ENCODE peak calls at places on chromosomes 2 and 18, in five cellular contexts. Q, E, R, Z and K are unnamed samples.

GRCh38 chr2:96264656-96265348 is 995 bp downstream of the TMEM127 start:
- DNase-seq in Q (peak), E (no peak), R (peak), Z (peak), K (peak)

GRCh38 chr2:39715095-39715494 is 49.4 kb downstream of the TMEM178A start:
- DNase-seq in Q (no peak), E (no peak), R (no peak), Z (no peak), K (no peak)

GRCh38 chr18:13642440-13642827 is 83.9 kb downstream of the FAM210A start:
- DNase-seq in Q (no peak), E (no peak), R (no peak), Z (no peak), K (no peak)

GRCh38 chr2:20603791-20604190 is 47.1 kb downstream of the HS1BP3 start:
- DNase-seq in Q (no peak), E (no peak), R (no peak), Z (no peak), K (no peak)

GRCh38 chr2:60676950-60677349 is 79.1 kb upstream of the PAPOLG start:
- DNase-seq in Q (no peak), E (no peak), R (no peak), Z (no peak), K (no peak)

GRCh38 chr2:177295479-177295878 is 31.0 kb upstream of the NFE2L2 start:
- DNase-seq in Q (no peak), E (no peak), R (peak), Z (no peak), K (no peak)

GRCh38 chr2:200156140-200156858 is 150.2 kb upstream of the SPATS2L start:
- DNase-seq in Q (no peak), E (peak), R (peak), Z (peak), K (no peak)

GRCh38 chr2:222922019-222922800 is 61.4 kb downstream of the ACSL3 start:
- DNase-seq in Q (no peak), E (no peak), R (no peak), Z (no peak), K (no peak)

GRCh38 chr2:134722728-134723127 is 3.9 kb upstream of the TMEM163 start:
- DNase-seq in Q (peak), E (no peak), R (no peak), Z (no peak), K (peak)

GRCh38 chr2:199668648-199669047 is 182.3 kb downstream of the FTCDNL1 start:
- DNase-seq in Q (no peak), E (no peak), R (no peak), Z (no peak), K (no peak)

GRCh38 chr2:211879323-211879722 is 659.3 kb downstream of the ERBB4 start:
- DNase-seq in Q (peak), E (peak), R (no peak), Z (no peak), K (no peak)
- TF ChIP-seq CTCF in Q (peak), E (no peak), R (peak), Z (no peak), K (no peak)

GRCh38 chr2:150487537-150488429 is at the start of gene RND3:
- DNase-seq in Q (peak), E (peak), R (peak), Z (peak), K (peak)
- TF ChIP-seq CTCF in Q (peak), E (peak), R (peak), Z (peak), K (peak)

GRCh38 chr2:24682357-24682756 is 110.8 kb downstream of the PTRHD1 start:
- DNase-seq in Q (no peak), E (no peak), R (no peak), Z (no peak), K (no peak)
- TF ChIP-seq CTCF in Q (no peak), E (no peak), R (no peak), Z (no peak), K (no peak)

DNA sequence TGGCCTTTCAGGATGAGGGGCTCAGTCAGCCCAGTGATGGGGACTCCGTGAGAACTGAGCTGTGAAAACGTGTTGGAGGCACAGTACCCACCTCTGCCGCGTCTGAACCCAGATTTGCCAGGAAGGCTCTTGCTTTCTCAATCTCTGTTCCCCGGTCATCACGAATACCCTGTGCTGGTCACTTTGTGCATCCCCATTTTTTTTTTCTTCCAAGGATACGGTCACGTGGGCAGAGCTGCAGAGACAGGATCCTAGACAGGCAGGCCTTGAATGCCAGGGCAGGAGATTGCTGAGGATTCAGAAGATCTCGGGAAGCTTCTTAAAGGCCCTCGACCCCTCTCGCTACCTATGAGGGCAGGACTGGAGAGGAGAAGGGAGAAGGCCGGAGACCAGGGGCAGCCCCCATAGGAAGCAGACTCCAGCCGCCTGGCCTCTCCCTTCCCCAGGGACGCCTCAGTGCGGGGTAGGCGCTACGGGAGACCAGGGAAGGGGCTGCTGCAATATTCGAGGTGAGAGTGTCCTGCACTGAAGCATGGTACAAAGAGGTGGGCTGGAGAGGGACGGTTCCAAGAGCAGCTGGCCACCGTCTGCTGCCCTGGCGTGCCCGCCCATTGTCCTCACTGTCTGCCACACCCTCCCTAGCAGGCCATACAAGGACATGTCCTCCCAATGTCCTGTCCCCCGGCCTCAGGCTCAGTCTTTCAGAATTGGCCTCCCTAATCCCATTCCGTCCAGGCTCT is 29.0 kb upstream of the TAF1B start:
- DNase-seq in Q (no peak), E (no peak), R (no peak), Z (no peak), K (no peak)
- TF ChIP-seq CTCF in Q (no peak), E (no peak), R (no peak), Z (no peak), K (peak)

DNA sequence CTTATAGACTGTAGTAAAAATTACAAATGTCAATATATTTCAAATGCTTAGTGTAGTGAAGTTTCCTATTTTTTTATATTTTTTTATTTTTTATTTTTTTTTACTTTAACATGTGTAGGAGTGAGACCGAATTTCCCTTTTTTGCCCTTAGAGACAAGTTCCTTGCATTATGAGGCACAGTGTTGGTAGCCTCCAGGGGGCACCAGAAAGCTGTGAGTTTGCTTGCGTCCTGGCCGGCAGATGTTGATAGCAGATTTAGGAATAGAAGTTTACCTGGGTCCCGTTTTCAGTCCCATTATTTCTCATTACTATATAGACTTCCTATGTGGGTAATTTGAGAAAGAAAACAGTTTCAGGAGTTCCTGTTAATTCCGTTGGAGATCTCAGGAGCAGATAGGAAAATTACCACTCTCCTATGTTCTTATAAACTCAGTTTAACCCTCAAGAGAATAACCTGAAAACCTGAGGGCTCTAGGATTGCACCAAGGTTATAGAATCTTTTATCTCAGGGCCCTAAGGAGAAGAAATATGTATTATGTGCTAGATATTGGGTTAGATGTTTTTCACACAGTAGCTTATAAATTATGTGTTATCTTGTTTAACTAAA is 157.5 kb upstream of the SESTD1 start:
- DNase-seq in Q (peak), E (peak), R (peak), Z (peak), K (peak)
- TF ChIP-seq CTCF in Q (peak), E (peak), R (peak), Z (peak), K (peak)

GRCh38 chr2:173922760-173923159 is 42.4 kb downstream of the SP3 start:
- DNase-seq in Q (no peak), E (no peak), R (no peak), Z (no peak), K (no peak)
- TF ChIP-seq CTCF in Q (no peak), E (no peak), R (no peak), Z (no peak), K (no peak)